ENCODE peak calls at places on chromosomes 4 and X, in eight cellular contexts. V, G, T, F, P, X, M and C are unnamed samples.

GRCh38 chrX:81900522-81900921 is 698.6 kb downstream of the SH3BGRL start:
- DNase-seq in V (no peak), G (no peak), T (no peak), F (no peak), P (no peak), X (no peak), M (no peak), C (no peak)

GRCh38 chr4:139617702-139618490 is 47.7 kb upstream of the MGST2 start:
- DNase-seq in V (no peak), G (no peak), T (no peak), F (no peak), P (no peak), X (no peak), M (no peak), C (no peak)

GRCh38 chrX:77114501-77114900 is 332.7 kb upstream of the FGF16 start:
- DNase-seq in V (no peak), G (no peak), T (no peak), F (no peak), P (no peak), X (no peak), M (no peak), C (no peak)

GRCh38 chr4:73127839-73128448 is 58.4 kb upstream of the COX18 start:
- DNase-seq in V (no peak), G (peak), T (no peak), F (no peak), P (no peak), X (peak), M (no peak), C (no peak)

GRCh38 chr4:5157721-5158390 is 106.6 kb downstream of the STK32B start:
- DNase-seq in V (no peak), G (peak), T (no peak), F (no peak), P (no peak), X (no peak), M (no peak), C (no peak)

GRCh38 chr4:158841540-158841939 is 72.7 kb downstream of the FNIP2 start:
- DNase-seq in V (no peak), G (no peak), T (no peak), F (no peak), P (no peak), X (peak), M (no peak), C (no peak)

GRCh38 chrX:9865804-9866471 is 79.7 kb downstream of the SHROOM2 start:
- DNase-seq in V (no peak), G (peak), T (no peak), F (no peak), P (no peak), X (no peak), M (no peak), C (no peak)

GRCh38 chrX:2552621-2553297 is 52.0 kb upstream of the DHRSX start:
- DNase-seq in V (no peak), G (no peak), T (no peak), F (no peak), P (no peak), X (no peak), M (no peak), C (no peak)

GRCh38 chr4:35970366-35970960 is 273.9 kb downstream of the ARAP2 start:
- DNase-seq in V (no peak), G (no peak), T (no peak), F (no peak), P (no peak), X (no peak), M (no peak), C (no peak)

DNA sequence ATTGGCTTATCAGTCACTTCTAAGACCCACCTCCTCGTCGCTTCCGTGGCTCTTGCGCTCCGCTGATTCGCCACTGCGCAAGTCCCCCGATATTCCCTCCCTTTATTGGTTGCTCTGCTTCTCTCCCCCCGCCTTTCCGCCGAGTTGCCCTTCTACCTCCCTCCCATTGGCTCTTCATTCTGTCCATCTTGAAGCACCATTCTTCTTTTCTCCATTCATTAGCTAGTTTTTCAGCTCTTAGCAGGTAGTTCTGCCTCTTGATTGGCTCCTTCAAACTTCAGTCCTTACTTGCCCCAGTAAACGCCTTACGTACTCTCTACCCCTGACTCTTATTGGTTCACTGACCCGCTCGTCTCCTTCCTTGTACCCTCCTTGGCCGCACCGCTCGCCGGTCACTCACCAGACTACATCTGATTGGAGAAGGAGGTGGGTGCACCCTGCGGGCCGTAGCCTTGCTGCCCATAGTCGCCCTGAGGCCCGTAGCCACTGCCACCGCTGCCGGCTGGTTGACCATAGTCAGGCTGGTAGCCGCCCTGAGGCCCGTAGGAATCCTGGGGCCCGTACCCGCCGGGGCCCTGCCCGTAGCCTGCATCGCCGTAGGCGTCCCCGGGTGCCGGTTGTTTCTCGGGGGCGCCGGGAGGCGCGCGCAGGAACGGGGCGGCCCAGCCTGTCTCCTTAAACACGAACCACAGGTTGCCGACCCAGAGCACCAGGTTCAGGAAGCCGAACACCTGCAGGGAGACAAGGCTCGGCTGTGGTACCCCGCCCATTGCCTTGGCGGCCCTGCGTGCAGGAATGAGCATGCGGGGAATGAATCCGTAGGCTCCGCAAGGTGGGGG is 5.1 kb upstream of the PRICKLE3 start:
- DNase-seq in V (peak), G (peak), T (peak), F (peak), P (peak), X (peak), M (peak), C (peak)
- TF ChIP-seq POLR2A in V (peak), G (peak), T (peak), F (peak), P (peak), X (no peak), M (no peak), C (peak)

DNA sequence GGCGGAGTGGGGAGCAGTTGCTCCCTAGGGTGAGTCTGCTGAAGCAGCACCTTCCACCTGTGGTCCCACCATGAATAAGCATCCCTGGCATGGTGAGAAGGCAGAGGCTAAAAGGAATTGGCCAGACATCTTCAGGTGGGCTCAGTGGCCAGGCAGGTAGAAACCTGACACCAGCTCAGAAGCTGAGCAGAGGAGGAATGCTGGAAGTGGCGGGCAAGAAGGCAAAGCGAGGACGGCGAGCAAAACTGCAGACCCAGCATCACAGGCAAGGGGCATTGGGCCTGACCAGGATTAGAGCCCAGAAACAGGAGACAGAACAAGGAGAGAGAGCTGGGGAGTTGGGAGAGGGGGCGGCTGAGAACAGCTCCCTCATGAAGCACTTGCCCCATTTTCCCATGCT is 25.3 kb downstream of the TSC22D3 start:
- DNase-seq in V (no peak), G (no peak), T (no peak), F (no peak), P (no peak), X (no peak), M (no peak), C (no peak)
- TF ChIP-seq POLR2A in V (no peak), G (no peak), T (no peak), F (no peak), P (no peak), X (no peak), M (no peak), C (no peak)

GRCh38 chrX:21758488-21758887 is 572 bp upstream of the SMPX start:
- DNase-seq in V (no peak), G (no peak), T (no peak), F (no peak), P (no peak), X (no peak), M (no peak), C (no peak)

GRCh38 chrX:21757960-21758359 is at the start of gene SMPX:
- DNase-seq in V (no peak), G (no peak), T (no peak), F (no peak), P (no peak), X (no peak), M (no peak), C (no peak)

DNA sequence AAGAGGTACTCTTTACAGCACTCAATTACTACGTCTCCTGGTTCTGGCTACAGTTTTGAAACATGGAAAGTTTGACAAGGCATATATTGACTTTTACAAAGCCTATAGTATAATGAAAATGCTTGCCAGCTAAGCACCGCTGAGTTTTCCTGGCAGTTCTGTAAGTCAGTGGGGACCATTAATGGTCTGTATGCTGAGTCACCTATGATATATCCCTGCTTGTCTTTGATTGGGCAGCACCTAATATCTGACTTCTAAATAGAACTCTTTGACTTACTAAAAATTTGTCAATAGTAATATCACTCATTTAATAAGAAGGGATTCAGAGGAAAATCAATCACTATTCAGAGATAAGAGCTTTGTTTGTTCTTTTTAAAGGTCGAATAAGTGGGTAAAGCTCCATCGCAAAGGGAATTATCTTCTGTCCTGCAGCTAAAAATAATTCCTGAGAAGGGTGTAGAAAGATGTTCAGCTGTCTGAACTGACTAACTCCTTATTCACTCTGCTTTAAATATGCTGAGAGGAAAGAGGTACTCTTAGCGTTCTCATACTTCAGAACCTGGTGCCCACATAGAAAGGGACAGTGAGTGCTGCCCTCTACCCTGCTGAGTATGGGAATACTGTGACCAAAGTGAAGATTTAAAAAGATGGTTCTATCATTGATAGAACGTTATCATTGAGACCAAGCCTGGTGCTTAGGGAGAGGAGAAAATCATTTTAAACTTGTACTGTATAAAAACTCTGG is 959 bp downstream of the SMPX start:
- DNase-seq in V (no peak), G (no peak), T (no peak), F (no peak), P (no peak), X (no peak), M (no peak), C (no peak)
- TF ChIP-seq POLR2A in V (no peak), G (no peak), T (no peak), F (no peak), P (no peak), X (no peak), M (no peak), C (no peak)

GRCh38 chr4:40306203-40306602 is 28.9 kb upstream of the CHRNA9 start:
- DNase-seq in V (no peak), G (no peak), T (peak), F (no peak), P (no peak), X (no peak), M (no peak), C (no peak)
- TF ChIP-seq POLR2A in V (no peak), G (no peak), T (no peak), F (no peak), P (no peak), X (no peak), M (no peak), C (no peak)

DNA sequence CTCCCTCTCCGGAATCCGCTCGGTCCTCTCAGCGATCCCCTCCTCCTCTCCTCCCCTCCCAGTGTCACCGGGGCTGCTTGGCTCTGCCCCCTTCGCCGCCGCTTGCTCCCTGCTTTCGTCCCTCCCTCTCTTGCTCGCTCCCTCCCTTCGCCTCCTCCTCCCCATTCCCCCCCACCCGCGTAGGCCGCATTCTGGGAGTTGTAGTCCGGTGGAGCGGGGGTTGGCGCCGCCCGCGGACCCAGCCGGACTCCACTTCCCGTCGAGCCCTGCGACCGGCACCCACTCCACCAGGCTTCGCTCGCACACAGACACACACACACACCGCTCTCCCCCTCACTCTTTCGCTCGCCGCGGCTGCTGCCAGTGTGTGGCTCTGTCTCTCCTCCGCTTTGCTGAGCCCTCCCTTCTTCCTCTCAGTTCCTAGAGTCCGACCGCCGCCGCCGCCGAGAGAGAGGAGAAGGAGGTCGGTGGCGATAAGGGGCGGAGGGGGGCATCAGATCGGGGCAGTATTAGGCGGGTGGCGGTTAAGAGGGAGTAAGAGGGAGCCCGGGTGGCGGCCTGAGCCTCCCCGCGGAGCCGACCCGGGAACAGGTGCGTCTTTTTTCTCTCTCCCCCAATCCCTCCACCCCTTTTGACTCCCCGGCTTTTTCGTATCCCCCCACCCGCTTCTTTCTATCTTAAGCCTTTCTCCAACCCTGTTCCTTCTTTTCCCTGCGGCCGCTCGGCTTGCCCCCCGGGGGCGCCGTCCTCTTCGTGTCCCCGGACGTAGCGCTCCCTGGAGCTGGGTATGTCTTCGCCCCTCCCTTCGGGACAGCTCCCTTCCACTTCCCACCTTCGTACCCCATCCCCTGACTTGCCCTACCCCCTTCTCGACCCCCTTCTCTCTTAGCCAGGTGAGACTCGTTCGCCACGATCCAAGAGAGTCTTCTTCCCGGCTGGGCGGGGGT is at the start of gene BCORL1:
- DNase-seq in V (peak), G (peak), T (peak), F (peak), P (peak), X (peak), M (peak), C (peak)
- TF ChIP-seq POLR2A in V (peak), G (peak), T (peak), F (peak), P (peak), X (peak), M (peak), C (peak)

DNA sequence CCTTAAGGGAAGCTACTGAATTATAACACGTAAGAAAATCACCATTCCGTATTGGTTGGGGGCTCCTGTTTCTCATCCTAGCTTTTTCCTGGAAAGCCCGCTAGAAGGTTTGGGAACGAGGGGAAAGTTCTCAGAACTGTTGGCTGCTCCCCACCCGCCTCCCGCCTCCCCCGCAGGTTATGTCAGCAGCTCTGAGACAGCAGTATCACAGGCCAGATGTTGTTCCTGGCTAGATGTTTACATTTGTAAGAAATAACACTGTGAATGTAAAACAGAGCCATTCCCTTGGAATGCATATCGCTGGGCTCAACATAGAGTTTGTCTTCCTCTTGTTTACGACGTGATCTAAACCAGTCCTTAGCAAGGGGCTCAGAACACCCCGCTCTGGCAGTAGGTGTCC is 7.1 kb upstream of the MSANTD1 start:
- DNase-seq in V (no peak), G (peak), T (peak), F (no peak), P (no peak), X (peak), M (no peak), C (no peak)
- TF ChIP-seq POLR2A in V (no peak), G (no peak), T (no peak), F (no peak), P (no peak), X (no peak), M (no peak), C (no peak)